ENCODE peak calls at places on chromosome 6, in five cellular contexts. O is suprapubic skin, I is aorta, V is heart right ventricle, G is psoas muscle. P is an unnamed sample.
A peak's percentile ranks its signal among the peaks of the same experiment; 100 is the strongest.

GRCh38 chr6:127952831-127953230 is 52.0 kb upstream of the THEMIS start:
- DNase-seq in O (no peak), I (no peak), V (no peak), G (no peak), P (no peak)

GRCh38 chr6:26333458-26334297 is 31.3 kb upstream of the BTN3A2 start:
- DNase-seq in O (no peak), I (no peak), V (no peak), G (no peak), P (no peak)

GRCh38 chr6:84623956-84624680 is 140.3 kb downstream of the TBX18 start:
- DNase-seq in O (no peak), I (no peak), V (peak; percentile 35), G (no peak), P (no peak)

GRCh38 chr6:118581489-118581959 is 33.4 kb downstream of the PLN start:
- DNase-seq in O (no peak), I (no peak), V (no peak), G (peak; percentile 58), P (no peak)

GRCh38 chr6:34068462-34069044 is 77.3 kb downstream of the GRM4 start:
- DNase-seq in O (no peak), I (no peak), V (no peak), G (no peak), P (no peak)

GRCh38 chr6:46473866-46474265 is 17.4 kb downstream of the RCAN2 start:
- DNase-seq in O (no peak), I (no peak), V (no peak), G (no peak), P (no peak)

GRCh38 chr6:169647637-169648036 is 54.2 kb downstream of the WDR27 start:
- DNase-seq in O (no peak), I (peak; percentile 45), V (no peak), G (no peak), P (no peak)

GRCh38 chr6:102154176-102154575 is 760.7 kb downstream of the GRIK2 start:
- DNase-seq in O (no peak), I (no peak), V (no peak), G (no peak), P (no peak)

GRCh38 chr6:26595669-26596269 is 984 bp upstream of the ABT1 start:
- DNase-seq in O (peak; percentile 94), I (peak; percentile 98), V (peak; percentile 90), G (peak; percentile 96), P (peak; percentile 90)

GRCh38 chr6:108117427-108118358 is 43.2 kb upstream of the OSTM1 start:
- DNase-seq in O (no peak), I (peak; percentile 78), V (no peak), G (peak; percentile 57), P (no peak)

GRCh38 chr6:112833546-112834215 is 486.6 kb downstream of the RFPL4B start:
- DNase-seq in O (no peak), I (no peak), V (no peak), G (no peak), P (no peak)

GRCh38 chr6:108200631-108201030 is 34.8 kb downstream of the NR2E1 start:
- DNase-seq in O (no peak), I (no peak), V (no peak), G (no peak), P (no peak)

GRCh38 chr6:41538556-41539182 is 7.5 kb upstream of the FOXP4 start:
- DNase-seq in O (no peak), I (no peak), V (no peak), G (no peak), P (no peak)

GRCh38 chr6:136801581-136801980 is 9.3 kb upstream of the MAP3K5 start:
- DNase-seq in O (no peak), I (no peak), V (no peak), G (no peak), P (no peak)

GRCh38 chr6:15881150-15881549 is 218.3 kb upstream of the DTNBP1 start:
- DNase-seq in O (no peak), I (no peak), V (peak; percentile 32), G (no peak), P (no peak)

GRCh38 chr6:153949606-153950005 is 89.4 kb upstream of the OPRM1 start:
- DNase-seq in O (no peak), I (no peak), V (no peak), G (no peak), P (no peak)

GRCh38 chr6:727796-728195 is 34.9 kb upstream of the EXOC2 start:
- DNase-seq in O (no peak), I (no peak), V (no peak), G (no peak), P (no peak)

GRCh38 chr6:16129623-16130243 is 847 bp downstream of the MYLIP start:
- DNase-seq in O (peak; percentile 75), I (no peak), V (peak; percentile 26), G (no peak), P (no peak)

GRCh38 chr6:53361549-53362031 is 12.8 kb upstream of the ELOVL5 start:
- DNase-seq in O (no peak), I (no peak), V (peak; percentile 29), G (no peak), P (peak; percentile 92)

GRCh38 chr6:105495515-105495914 is 92.6 kb upstream of the PREP start:
- DNase-seq in O (no peak), I (no peak), V (no peak), G (no peak), P (no peak)

GRCh38 chr6:147567141-147567805 is 58.8 kb downstream of the SAMD5 start:
- DNase-seq in O (no peak), I (no peak), V (no peak), G (no peak), P (no peak)

GRCh38 chr6:136378888-136379287 is 89.2 kb upstream of the BCLAF1 start:
- DNase-seq in O (no peak), I (no peak), V (no peak), G (no peak), P (no peak)

GRCh38 chr6:143536461-143536865 is 24.9 kb upstream of the FUCA2 start:
- DNase-seq in O (no peak), I (peak; percentile 85), V (no peak), G (peak; percentile 57), P (peak; percentile 53)

GRCh38 chr6:46799657-46800056 is 6.5 kb downstream of the MEP1A start:
- DNase-seq in O (no peak), I (no peak), V (no peak), G (no peak), P (no peak)

GRCh38 chr6:130575971-130576370 is 210.2 kb downstream of the TMEM200A start:
- DNase-seq in O (no peak), I (no peak), V (no peak), G (no peak), P (no peak)

GRCh38 chr6:41805830-41806774 is 18.6 kb downstream of the TOMM6 start:
- DNase-seq in O (no peak), I (no peak), V (no peak), G (no peak), P (no peak)

GRCh38 chr6:49549691-49550412 is 616 bp upstream of the C6orf141 start:
- DNase-seq in O (no peak), I (no peak), V (no peak), G (no peak), P (no peak)

GRCh38 chr6:26240157-26240980 is 124.6 kb upstream of the BTN3A2 start:
- DNase-seq in O (peak; percentile 73), I (peak; percentile 78), V (peak; percentile 81), G (no peak), P (peak; percentile 59)

GRCh38 chr6:139146317-139146726 is 11.4 kb downstream of the HECA start:
- DNase-seq in O (no peak), I (no peak), V (no peak), G (no peak), P (no peak)

GRCh38 chr6:14882394-14883073 is 363.3 kb upstream of the JARID2 start:
- DNase-seq in O (no peak), I (no peak), V (no peak), G (peak; percentile 76), P (no peak)

GRCh38 chr6:167125405-167125804 is 2.5 kb downstream of the CCR6 start:
- DNase-seq in O (no peak), I (no peak), V (no peak), G (no peak), P (no peak)
- H3K4me1 ChIP-seq in O (no peaks in the 10 kb centered on the region), I (no peaks in the 10 kb centered on the region), V (no peaks in the 10 kb centered on the region), G (no peaks in the 10 kb centered on the region), P (no peaks in the 10 kb centered on the region)

GRCh38 chr6:10880366-10880765 is 1.5 kb downstream of the GCM2 start:
- DNase-seq in O (no peak), I (no peak), V (no peak), G (no peak), P (no peak)

GRCh38 chr6:10882654-10883053 is 813 bp upstream of the GCM2 start:
- DNase-seq in O (no peak), I (no peak), V (no peak), G (no peak), P (no peak)

GRCh38 chr6:10884245-10884972 is 2.4 kb upstream of the SYCP2L start:
- DNase-seq in O (no peak), I (no peak), V (no peak), G (no peak), P (no peak)

GRCh38 chr6:10883312-10884244 is 1.7 kb upstream of the GCM2 start:
- DNase-seq in O (no peak), I (no peak), V (no peak), G (no peak), P (no peak)
- H3K27me3 ChIP-seq in O (peaks cover 89% of the 10 kb centered on the region), I (peaks cover 3% of the 10 kb centered on the region), V (peaks cover 98% of the 10 kb centered on the region), G (peaks cover 21% of the 10 kb centered on the region), P (peaks cover 6% of the 10 kb centered on the region)

GRCh38 chr6:97470322-97470721 is 187.3 kb upstream of the MMS22L start:
- DNase-seq in O (no peak), I (no peak), V (no peak), G (no peak), P (no peak)

GRCh38 chr6:97468981-97469380 is 186.0 kb upstream of the MMS22L start:
- DNase-seq in O (no peak), I (no peak), V (no peak), G (no peak), P (no peak)

GRCh38 chr6:97473979-97474378 is 191.0 kb upstream of the MMS22L start:
- DNase-seq in O (no peak), I (no peak), V (no peak), G (no peak), P (no peak)

GRCh38 chr6:97465877-97466710 is 183.1 kb upstream of the MMS22L start:
- DNase-seq in O (no peak), I (no peak), V (no peak), G (no peak), P (no peak)

GRCh38 chr6:97469451-97469850 is 186.4 kb upstream of the MMS22L start:
- DNase-seq in O (no peak), I (no peak), V (no peak), G (no peak), P (no peak)
- H3K27ac ChIP-seq in O (no peak overlapping the region), I (no peak overlapping the region), V (no peak overlapping the region), G (no peak overlapping the region), P (no peak overlapping the region)

GRCh38 chr6:83252717-83253116 is 59.6 kb downstream of the RWDD2A start:
- DNase-seq in O (no peak), I (no peak), V (no peak), G (no peak), P (no peak)

GRCh38 chr6:83247471-83247870 is 54.3 kb downstream of the RWDD2A start:
- DNase-seq in O (no peak), I (no peak), V (no peak), G (no peak), P (no peak)

DNA sequence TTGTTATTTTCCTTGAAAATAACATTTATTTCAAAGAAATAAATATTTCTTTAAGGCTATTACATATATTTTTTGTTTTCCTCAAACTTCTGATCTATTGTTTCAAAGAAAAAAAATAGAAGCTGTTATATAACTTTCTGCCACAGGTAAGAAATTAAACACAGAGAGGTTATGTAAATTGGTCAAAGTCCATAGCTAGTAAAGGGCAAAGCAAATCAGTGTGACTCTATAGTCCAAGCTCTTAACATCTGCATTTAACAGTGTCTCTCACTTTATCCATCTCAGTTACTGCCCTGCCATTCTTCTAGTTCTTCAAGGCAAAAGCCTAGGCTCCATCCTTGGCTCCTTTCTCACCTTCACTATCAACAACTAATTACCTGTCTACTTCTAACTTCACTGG is 57.1 kb downstream of the RWDD2A start:
- DNase-seq in O (no peak), I (no peak), V (no peak), G (no peak), P (no peak)
- H3K4me1 ChIP-seq in O (no peaks in the 10 kb centered on the region), I (no peaks in the 10 kb centered on the region), V (no peaks in the 10 kb centered on the region), G (no peaks in the 10 kb centered on the region), P (no peaks in the 10 kb centered on the region)